ENCODE peak calls at places on chromosomes 3 and 15, in six cellular contexts. D is KBM-7, L is nephron progenitor cell, J is COR-L47, V is posterior cingulate gyrus, Z is neuronal stem cell. Q is an unnamed sample.

GRCh38 chr3:186790261-186790981 is 7.0 kb downstream of the EIF4A2 start:
- DNase-seq in D (peak; percentile 66), L (no peak), J (no peak), V (no peak), Z (no peak), Q (no peak)

GRCh38 chr15:59960318-59960717 is 43.8 kb upstream of the FOXB1 start:
- DNase-seq in D (no peak), L (no peak), J (no peak), V (no peak), Z (no peak), Q (no peak)

GRCh38 chr3:101102678-101103296 is 109.6 kb upstream of the ABI3BP start:
- DNase-seq in D (no peak), L (no peak), J (no peak), V (no peak), Z (no peak), Q (no peak)

GRCh38 chr15:98231696-98232440 is 271.4 kb downstream of the ARRDC4 start:
- DNase-seq in D (no peak), L (no peak), J (no peak), V (no peak), Z (no peak), Q (no peak)

GRCh38 chr3:60207833-60208367 is 1043.4 kb downstream of the FHIT start:
- DNase-seq in D (no peak), L (no peak), J (no peak), V (no peak), Z (no peak), Q (no peak)

GRCh38 chr15:63172376-63173115 is 15.3 kb upstream of the RPS27L start:
- DNase-seq in D (no peak), L (peak; percentile 20), J (no peak), V (no peak), Z (no peak), Q (no peak)

GRCh38 chr15:32030795-32031194 is 480 bp downstream of the CHRNA7 start:
- DNase-seq in D (peak; percentile 7), L (peak; percentile 36), J (no peak), V (no peak), Z (no peak), Q (no peak)

GRCh38 chr3:71145954-71146353 is 437.6 kb downstream of the FOXP1 start:
- DNase-seq in D (no peak), L (no peak), J (no peak), V (no peak), Z (no peak), Q (no peak)

GRCh38 chr3:197564097-197564843 is 8.5 kb upstream of the BDH1 start:
- DNase-seq in D (peak; percentile 39), L (no peak), J (no peak), V (no peak), Z (no peak), Q (no peak)

GRCh38 chr3:187101184-187102072 is 37.9 kb downstream of the RPL39L start:
- DNase-seq in D (peak; percentile 88), L (no peak), J (no peak), V (no peak), Z (no peak), Q (peak; percentile 24)

GRCh38 chr15:72195101-72195511 is 2.5 kb downstream of the GRAMD2A start:
- DNase-seq in D (peak; percentile 98), L (no peak), J (no peak), V (no peak), Z (no peak), Q (no peak)

GRCh38 chr3:187186375-187186774 is 10.9 kb upstream of the RTP1 start:
- DNase-seq in D (no peak), L (no peak), J (no peak), V (no peak), Z (no peak), Q (no peak)

GRCh38 chr3:55801676-55802075 is 314.6 kb upstream of the WNT5A start:
- DNase-seq in D (no peak), L (peak; percentile 16), J (no peak), V (no peak), Z (no peak), Q (no peak)

GRCh38 chr3:191076903-191077552 is 122.0 kb upstream of the OSTN start:
- DNase-seq in D (no peak), L (no peak), J (no peak), V (no peak), Z (no peak), Q (no peak)

GRCh38 chr3:126509565-126510322 is 7.8 kb downstream of the UROC1 start:
- DNase-seq in D (no peak), L (no peak), J (no peak), V (no peak), Z (no peak), Q (no peak)

GRCh38 chr3:41274944-41275668 is 75.8 kb downstream of the CTNNB1 start:
- DNase-seq in D (no peak), L (no peak), J (no peak), V (no peak), Z (no peak), Q (no peak)

Q was measured in pulmonary artery endothelial cell.